ENCODE peak calls at places on chromosomes 13 and 19, in nine cellular contexts. L is heart right ventricle; X is CD8-positive, alpha-beta T cell; F is RWPE2; K is psoas muscle; P is GM23338; M is mucosa of descending colon; S is upper lobe of right lung; B is right lobe of liver. D is an unnamed sample. For H3K4me1, the result is how much of the 10 kb centered on the place peaks cover.

GRCh38 chr13:28707629-28708427 is 10.9 kb downstream of the SLC46A3 start:
- ATAC-seq in S (peak), L (peak), B (peak), K (no peak), M (peak), X (no peak), F (peak), P (no peak), D (no peak)

GRCh38 chr13:38417727-38418126 is 68.1 kb downstream of the UFM1 start:
- ATAC-seq in P (peak), M (peak), K (no peak), L (no peak), B (peak), X (no peak), S (peak), F (peak), D (no peak)

GRCh38 chr19:51809787-51810186 is 14.8 kb downstream of the FPR3 start:
- ATAC-seq in P (no peak), S (no peak), K (no peak), F (peak), X (no peak), M (no peak), L (no peak), B (no peak), D (no peak)

GRCh38 chr13:74290324-74290773 is 156.1 kb upstream of the KLF12 start:
- ATAC-seq in P (peak), S (peak), B (peak), X (peak), M (peak), K (peak), L (peak), F (peak), D (peak)

GRCh38 chr13:88701551-88701950 is 1030.4 kb downstream of the SLITRK5 start:
- ATAC-seq in M (no peak), S (no peak), B (no peak), P (no peak), F (no peak), X (no peak), L (peak), K (no peak), D (peak)

GRCh38 chr19:15722956-15723355 is 4.9 kb upstream of the OR10H2 start:
- ATAC-seq in M (peak), K (no peak), F (no peak), L (no peak), P (no peak), S (no peak), B (no peak), X (no peak), D (no peak)

GRCh38 chr19:41321600-41322270 is 11.8 kb downstream of the CCDC97 start:
- ATAC-seq in P (peak), K (peak), X (no peak), B (peak), M (peak), S (peak), L (peak), F (no peak), D (no peak)

GRCh38 chr13:25687622-25688225 is 315.9 kb downstream of the ATP8A2 start:
- ATAC-seq in B (no peak), F (no peak), S (peak), L (no peak), X (no peak), K (no peak), P (no peak), M (peak), D (no peak)

GRCh38 chr13:91741925-91742324 is 343.5 kb downstream of the GPC5 start:
- ATAC-seq in S (no peak), B (no peak), M (no peak), L (no peak), P (no peak), X (no peak), K (no peak), F (no peak), D (no peak)

GRCh38 chr19:2488405-2488941 is 12.5 kb downstream of the GADD45B start:
- ATAC-seq in X (peak), S (peak), P (peak), K (no peak), B (peak), F (no peak), L (peak), M (peak), D (no peak)

GRCh38 chr19:35124098-35125060 is 8.8 kb downstream of the FXYD3 start:
- ATAC-seq in L (peak), M (peak), S (peak), F (peak), X (peak), K (peak), P (peak), B (peak), D (peak)

GRCh38 chr13:34990399-34991224 is 48.5 kb downstream of the NBEA start:
- ATAC-seq in S (no peak), X (no peak), L (no peak), M (peak), K (no peak), B (peak), P (peak), F (no peak), D (no peak)

GRCh38 chr13:32045963-32046785 is 14.6 kb downstream of the FRY start:
- ATAC-seq in F (no peak), L (peak), M (peak), B (peak), P (peak), K (no peak), X (peak), S (peak), D (peak)

GRCh38 chr13:27130223-27131015 is 41.2 kb downstream of the USP12 start:
- ATAC-seq in K (peak), X (no peak), P (no peak), B (peak), S (peak), L (peak), F (no peak), M (no peak), D (peak)

GRCh38 chr19:1125601-1126533 is 22.1 kb downstream of the GPX4 start:
- ATAC-seq in L (no peak), X (no peak), M (no peak), K (peak), P (no peak), B (no peak), S (no peak), F (no peak), D (no peak)

GRCh38 chr13:44465318-44465717 is 91.7 kb downstream of the SERP2 start:
- ATAC-seq in B (no peak), X (no peak), M (no peak), F (peak), P (peak), K (peak), L (no peak), S (no peak), D (no peak)

GRCh38 chr19:7370546-7370945 is 21.8 kb downstream of the ARHGEF18 start:
- ATAC-seq in L (no peak), X (no peak), B (no peak), S (no peak), F (no peak), M (no peak), K (no peak), P (no peak), D (no peak)

GRCh38 chr13:26855071-26855470 is 94.5 kb upstream of the GPR12 start:
- ATAC-seq in B (no peak), K (no peak), X (no peak), S (no peak), F (no peak), L (no peak), P (no peak), M (no peak), D (no peak)

GRCh38 chr19:58326501-58326913 is 287 bp upstream of the ZSCAN22 start:
- ATAC-seq in B (peak), K (no peak), M (peak), L (peak), P (peak), F (peak), X (peak), S (no peak), D (no peak)

GRCh38 chr13:42547615-42548014 is 26.3 kb upstream of the TNFSF11 start:
- ATAC-seq in F (no peak), P (no peak), M (no peak), K (no peak), B (no peak), S (no peak), L (no peak), X (no peak), D (no peak)

GRCh38 chr13:63041640-63042414 is 1626.2 kb upstream of the PCDH20 start:
- ATAC-seq in P (no peak), L (no peak), F (peak), B (no peak), M (no peak), K (no peak), S (no peak), X (no peak), D (no peak)

GRCh38 chr13:91721413-91721812 is 323.0 kb downstream of the GPC5 start:
- ATAC-seq in K (no peak), F (no peak), P (no peak), B (no peak), X (no peak), L (no peak), S (no peak), M (no peak), D (no peak)

GRCh38 chr13:49820591-49821215 is 28.2 kb upstream of the KPNA3 start:
- ATAC-seq in P (no peak), S (no peak), K (no peak), M (no peak), L (no peak), F (no peak), X (no peak), B (no peak), D (no peak)

GRCh38 chr19:23402388-23402787 is 7.1 kb upstream of the ZNF91 start:
- ATAC-seq in S (no peak), B (no peak), X (no peak), L (no peak), P (no peak), F (no peak), M (no peak), K (no peak), D (no peak)

GRCh38 chr13:98216711-98217110 is 39.6 kb upstream of the RNF113B start:
- ATAC-seq in P (no peak), B (no peak), L (no peak), M (no peak), F (no peak), S (no peak), X (no peak), K (no peak), D (no peak)

GRCh38 chr19:10535613-10536012 is 8.1 kb upstream of the ATG4D start:
- ATAC-seq in K (no peak), X (no peak), S (no peak), L (no peak), B (no peak), P (no peak), F (peak), M (no peak), D (no peak)

GRCh38 chr13:41402695-41403511 is 54.4 kb upstream of the RGCC start:
- ATAC-seq in F (peak), L (no peak), P (peak), K (no peak), B (peak), S (peak), X (no peak), M (peak), D (no peak)

GRCh38 chr19:16659464-16659831 is 496 bp downstream of the SMIM7 start:
- ATAC-seq in B (no peak), K (no peak), F (no peak), L (no peak), S (no peak), P (no peak), M (no peak), X (no peak), D (no peak)

GRCh38 chr19:6357995-6358394 is 3.3 kb upstream of the CLPP start:
- ATAC-seq in L (no peak), K (peak), X (no peak), P (no peak), M (no peak), B (no peak), F (no peak), S (no peak), D (no peak)

GRCh38 chr19:28980236-28980868 is 232.6 kb downstream of the UQCRFS1 start:
- ATAC-seq in P (peak), M (no peak), S (peak), B (no peak), X (no peak), K (no peak), L (peak), F (peak), D (no peak)

GRCh38 chr19:46716672-46717033 is 261 bp downstream of the PRKD2 start:
- ATAC-seq in M (no peak), F (no peak), L (no peak), X (no peak), P (no peak), B (no peak), S (no peak), K (no peak), D (no peak)

GRCh38 chr19:46716013-46716671 is 772 bp downstream of the PRKD2 start:
- ATAC-seq in L (no peak), F (peak), B (no peak), S (no peak), M (no peak), K (no peak), X (no peak), P (peak), D (no peak)

GRCh38 chr19:46714523-46715106 is 2.3 kb downstream of the PRKD2 start:
- ATAC-seq in F (peak), B (peak), S (peak), X (peak), P (no peak), M (peak), K (no peak), L (no peak), D (peak)

GRCh38 chr19:46717034-46717715 is at the start of gene PRKD2:
- ATAC-seq in P (peak), L (peak), M (peak), F (peak), B (peak), S (peak), X (peak), K (peak), D (peak)

DNA sequence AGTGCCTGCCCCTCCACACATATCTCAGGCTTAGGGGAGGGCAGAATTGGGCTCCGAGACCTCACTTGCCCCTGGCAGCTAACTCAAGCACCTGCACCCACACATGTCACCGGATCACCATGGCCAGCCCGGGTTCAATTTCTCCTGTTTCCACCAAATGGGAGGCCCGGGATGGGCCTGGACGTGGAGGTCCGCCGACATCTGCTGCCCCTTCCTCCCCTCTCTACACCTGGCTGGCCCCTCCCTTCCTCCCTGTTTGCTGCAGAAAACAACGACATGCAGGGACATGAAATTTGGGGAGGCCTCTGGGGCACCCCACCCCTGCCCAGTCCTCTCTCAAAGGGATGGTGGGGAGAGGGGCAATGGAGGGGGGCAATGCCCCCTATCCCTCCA is 1.3 kb downstream of the PRKD2 start:
- ATAC-seq in L (no peak), K (no peak), M (no peak), B (no peak), P (no peak), F (no peak), X (no peak), S (no peak), D (no peak)
- H3K4me1 ChIP-seq in L (under half), K (under half), M (under half), B (under half), P (under half), F (under half), X (under half), S (under half), D (under half)

DNA sequence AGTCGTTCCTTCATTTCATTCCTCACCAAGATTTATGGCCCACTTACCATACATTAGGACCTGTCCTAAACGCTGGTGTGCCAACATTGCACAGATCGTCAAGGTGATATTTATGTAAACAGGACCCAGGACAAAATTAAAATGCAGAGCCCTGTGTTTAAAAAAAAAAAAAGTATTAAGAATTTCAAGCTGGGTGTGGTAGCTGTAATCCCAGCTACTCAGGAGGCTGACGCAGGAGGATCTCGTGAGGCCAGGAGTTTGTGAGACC is 6.5 kb upstream of the ZNF444 start:
- ATAC-seq in L (no peak), B (no peak), K (no peak), M (peak), P (no peak), X (no peak), F (no peak), S (no peak), D (no peak)
- H3K4me1 ChIP-seq in L (under half), B (under half), K (under half), M (under half), P (under half), X (under half), F (under half), S (under half), D (under half)

DNA sequence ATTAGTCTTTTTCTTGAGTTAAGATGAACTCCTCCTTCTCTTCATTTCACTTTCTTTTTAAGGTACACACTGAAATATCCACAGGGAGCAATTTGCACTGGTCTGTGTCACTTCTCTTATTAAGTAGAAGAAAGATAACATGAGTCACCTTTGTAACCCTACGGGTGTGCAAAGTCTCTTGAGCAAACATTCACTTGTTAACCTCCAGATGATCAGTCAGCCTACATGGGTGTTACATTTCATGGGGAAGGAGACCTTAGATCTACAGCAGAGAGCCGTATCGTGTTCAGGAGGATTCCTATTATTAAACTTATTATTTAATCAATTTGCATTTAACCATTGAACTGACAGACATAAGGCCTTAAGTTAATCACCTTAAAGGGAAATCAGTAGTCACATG is 5.1 kb downstream of the ZNF507 start:
- ATAC-seq in M (peak), P (no peak), L (no peak), K (no peak), B (peak), F (peak), S (no peak), X (no peak), D (no peak)
- H3K4me1 ChIP-seq in M (under half), P (under half), L (half or more), K (half or more), B (under half), F (under half), S (under half), X (under half), D (under half)

GRCh38 chr19:33158365-33158764 is 26.5 kb downstream of the WDR88 start:
- ATAC-seq in S (no peak), M (no peak), B (peak), X (no peak), P (no peak), F (no peak), K (no peak), L (no peak), D (no peak)

GRCh38 chr19:33159893-33160292 is 28.0 kb downstream of the WDR88 start:
- ATAC-seq in K (no peak), B (no peak), X (no peak), P (no peak), F (no peak), S (no peak), L (no peak), M (no peak), D (no peak)

GRCh38 chr19:33157906-33158305 is 26.0 kb downstream of the WDR88 start:
- ATAC-seq in P (no peak), K (no peak), X (no peak), F (no peak), M (no peak), L (no peak), B (peak), S (peak), D (no peak)

GRCh38 chr19:33159149-33159548 is 27.2 kb downstream of the WDR88 start:
- ATAC-seq in X (no peak), L (no peak), M (no peak), F (no peak), P (no peak), S (no peak), K (no peak), B (peak), D (no peak)

GRCh38 chr19:33156354-33156753 is 24.4 kb downstream of the WDR88 start:
- ATAC-seq in B (no peak), X (no peak), P (no peak), L (no peak), M (no peak), S (no peak), F (no peak), K (no peak), D (no peak)
- H3K4me1 ChIP-seq in B (under half), X (under half), P (under half), L (under half), M (under half), S (under half), F (under half), K (under half), D (under half)

GRCh38 chr13:114145722-114146121 is 13.3 kb upstream of the RASA3 start:
- ATAC-seq in M (no peak), S (no peak), P (no peak), L (no peak), F (no peak), B (no peak), K (no peak), X (no peak), D (no peak)
- H3K4me1 ChIP-seq in M (under half), S (under half), P (under half), L (under half), F (under half), B (under half), K (under half), X (half or more), D (under half)

GRCh38 chr19:48258350-48258749 is 2.6 kb upstream of the CARD8 start:
- ATAC-seq in L (no peak), X (peak), M (no peak), S (no peak), P (no peak), F (no peak), K (no peak), B (no peak), D (no peak)
- H3K4me1 ChIP-seq in L (under half), X (under half), M (under half), S (under half), P (under half), F (under half), K (under half), B (under half), D (under half)